ENCODE peak calls at places on chromosome 21, in six cellular contexts. I is mammary epithelial cell, T is sigmoid colon, N is PC-3, B is AG04450, Y is GM20000. W is an unnamed sample.

GRCh38 chr21:17580319-17580718 is 32.4 kb downstream of the BTG3 start:
- DNase-seq in I (no peak), T (no peak), N (no peak), B (no peak), Y (no peak), W (no peak)

GRCh38 chr21:41931041-41931451 is 22.8 kb downstream of the C2CD2 start:
- DNase-seq in I (peak), T (peak), N (no peak), B (no peak), Y (no peak), W (no peak)

GRCh38 chr21:41171210-41171609 is 3.2 kb downstream of the BACE2 start:
- DNase-seq in I (peak), T (peak), N (peak), B (no peak), Y (no peak), W (no peak)

GRCh38 chr21:34526618-34527290 is 14.7 kb upstream of the KCNE1 start:
- DNase-seq in I (peak), T (peak), N (peak), B (peak), Y (peak), W (no peak)

GRCh38 chr21:18478513-18478912 is 74.9 kb upstream of the TMPRSS15 start:
- DNase-seq in I (no peak), T (no peak), N (no peak), B (no peak), Y (no peak), W (no peak)

GRCh38 chr21:37496972-37497371 is 130.4 kb downstream of the DYRK1A start:
- DNase-seq in I (no peak), T (no peak), N (peak), B (no peak), Y (no peak), W (no peak)

GRCh38 chr21:41892726-41893125 is 13.6 kb upstream of the PRDM15 start:
- DNase-seq in I (no peak), T (peak), N (no peak), B (no peak), Y (no peak), W (no peak)

GRCh38 chr21:17527240-17527639 is 14.4 kb downstream of the CXADR start:
- DNase-seq in I (peak), T (no peak), N (peak), B (no peak), Y (no peak), W (no peak)

GRCh38 chr21:31599563-31599962 is 59.9 kb upstream of the SOD1 start:
- DNase-seq in I (no peak), T (no peak), N (no peak), B (no peak), Y (no peak), W (no peak)

GRCh38 chr21:31606081-31606874 is 53.2 kb upstream of the SOD1 start:
- DNase-seq in I (peak), T (no peak), N (peak), B (no peak), Y (no peak), W (no peak)

GRCh38 chr21:31607791-31608190 is 51.7 kb upstream of the SOD1 start:
- DNase-seq in I (no peak), T (no peak), N (no peak), B (no peak), Y (no peak), W (no peak)

GRCh38 chr21:31609081-31609480 is 50.4 kb upstream of the SOD1 start:
- DNase-seq in I (no peak), T (no peak), N (no peak), B (no peak), Y (no peak), W (no peak)

GRCh38 chr21:31604591-31605190 is 54.8 kb upstream of the SOD1 start:
- DNase-seq in I (peak), T (peak), N (peak), B (peak), Y (peak), W (peak)
- TF ChIP-seq CTCF in I (peak), T (peak), N (peak), B (peak), Y (peak), W (peak)

GRCh38 chr21:31730687-31731111 is 1.2 kb downstream of the SCAF4 start:
- DNase-seq in I (peak), T (no peak), N (peak), B (no peak), Y (no peak), W (no peak)
- TF ChIP-seq CTCF in I (no peak), T (no peak), N (no peak), B (no peak), Y (no peak), W (no peak)

DNA sequence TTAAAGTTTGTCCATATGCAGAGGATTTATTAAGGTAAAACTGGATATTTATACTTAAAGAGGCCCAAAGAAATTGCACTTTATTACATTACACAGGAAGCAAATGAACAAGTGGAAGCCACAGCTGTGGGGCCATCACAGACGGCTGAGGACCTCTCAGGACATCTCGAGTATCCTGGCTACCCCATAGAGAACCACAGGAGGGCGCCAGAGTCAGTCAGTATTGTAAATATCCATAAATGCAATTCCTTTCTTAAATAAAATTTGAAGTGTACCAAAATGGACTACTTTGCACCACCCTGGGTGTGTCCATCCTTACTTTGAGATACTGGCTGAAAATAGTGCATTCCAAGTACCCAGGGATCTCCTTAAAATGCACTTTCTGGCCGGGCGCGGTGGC is 257.2 kb downstream of the MRPL39 start:
- DNase-seq in I (no peak), T (no peak), N (peak), B (no peak), Y (peak), W (no peak)
- TF ChIP-seq CTCF in I (no peak), T (no peak), N (peak), B (peak), Y (peak), W (peak)

GRCh38 chr21:35933466-35933865 is 126.9 kb downstream of the SETD4 start:
- DNase-seq in I (peak), T (peak), N (peak), B (no peak), Y (no peak), W (no peak)
- TF ChIP-seq CTCF in I (peak), T (no peak), N (peak), B (peak), Y (no peak), W (peak)

DNA sequence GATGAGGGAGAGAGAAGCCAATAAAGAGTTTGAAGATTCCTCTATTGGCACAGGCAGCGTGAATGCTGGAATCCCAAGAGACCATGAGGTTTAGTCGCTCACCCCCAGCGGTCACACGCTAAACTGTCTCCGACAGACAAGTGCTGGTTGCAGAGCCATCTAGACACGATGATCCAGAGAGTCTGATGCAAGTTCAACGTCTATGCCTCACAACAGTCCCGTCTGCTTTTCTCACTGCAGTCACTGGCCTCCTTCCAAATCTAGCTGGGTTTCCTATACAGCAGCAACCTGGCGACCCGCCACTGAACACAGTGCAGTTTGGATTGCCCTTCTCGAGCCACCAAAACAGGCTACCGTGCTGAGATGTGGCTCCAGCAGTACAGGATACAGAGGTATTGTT is 98.6 kb upstream of the KRTAP19-8 start:
- DNase-seq in I (no peak), T (no peak), N (no peak), B (peak), Y (peak), W (no peak)
- TF ChIP-seq CTCF in I (no peak), T (no peak), N (no peak), B (no peak), Y (no peak), W (peak)

GRCh38 chr21:23858878-23859277 is 1748.4 kb downstream of the MRPL39 start:
- DNase-seq in I (no peak), T (no peak), N (no peak), B (no peak), Y (no peak), W (no peak)

DNA sequence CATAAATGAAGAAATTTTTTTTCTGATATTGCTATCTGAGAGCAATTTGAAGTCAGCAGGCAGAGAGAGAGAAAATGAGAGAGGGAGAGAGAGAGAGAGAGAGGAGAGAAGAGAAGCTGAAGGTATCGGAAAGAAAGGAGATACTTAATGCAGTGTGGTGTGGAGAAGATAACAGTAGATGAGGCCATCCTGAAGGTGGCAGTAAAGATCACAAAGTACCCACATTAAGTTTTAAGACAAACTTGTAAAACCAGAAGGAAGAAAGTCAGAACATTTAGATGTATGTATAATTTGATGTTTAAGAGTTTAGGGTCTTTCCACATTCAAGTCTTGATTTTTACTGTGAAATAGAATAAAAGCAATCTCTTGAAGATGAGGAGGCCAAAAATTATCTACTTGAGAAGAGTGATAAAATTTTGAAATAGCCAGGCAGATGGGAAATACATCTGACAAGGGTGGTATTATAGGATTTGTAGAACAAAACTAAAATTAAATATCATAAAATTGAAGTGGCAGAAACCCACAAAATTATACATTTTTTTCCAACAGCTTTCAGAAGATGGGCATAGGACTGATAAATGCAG is 1753.4 kb downstream of the MRPL39 start:
- DNase-seq in I (no peak), T (no peak), N (peak), B (peak), Y (peak), W (no peak)
- TF ChIP-seq CTCF in I (no peak), T (no peak), N (peak), B (peak), Y (no peak), W (peak)

DNA sequence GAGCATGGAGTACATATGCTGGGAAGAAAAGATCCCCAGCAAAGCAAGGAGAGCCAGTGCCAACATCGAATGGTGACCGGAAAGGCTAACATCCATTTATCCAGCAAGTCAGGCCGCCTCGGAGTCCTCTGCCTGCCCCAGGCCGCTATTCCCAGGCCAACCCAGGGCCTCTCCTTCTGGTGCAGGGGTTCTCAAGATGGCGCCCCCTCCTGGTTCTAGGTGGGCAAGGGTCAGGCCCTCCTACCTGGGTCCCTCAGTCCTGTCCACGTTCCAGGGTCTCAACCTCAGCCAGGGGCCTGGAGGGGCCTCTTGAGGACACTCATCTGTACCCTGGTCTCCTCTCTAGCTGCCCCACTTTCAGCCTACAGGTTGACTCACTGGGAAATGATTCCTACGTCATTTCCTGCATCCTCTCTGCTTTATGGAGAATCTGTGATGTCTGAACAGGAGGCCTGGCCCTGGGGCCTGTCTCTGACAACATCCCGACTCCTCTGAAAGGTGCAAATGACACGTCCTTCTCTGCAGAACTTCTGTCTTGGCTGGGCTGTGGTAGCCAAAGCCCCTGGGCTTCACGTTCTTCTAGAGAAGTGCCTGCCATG is 145.3 kb downstream of the PSMG1 start:
- DNase-seq in I (no peak), T (peak), N (no peak), B (no peak), Y (no peak), W (no peak)
- TF ChIP-seq CTCF in I (no peak), T (no peak), N (peak), B (peak), Y (no peak), W (peak)

GRCh38 chr21:16022121-16022520 is 292.3 kb downstream of the USP25 start:
- DNase-seq in I (no peak), T (no peak), N (no peak), B (no peak), Y (no peak), W (no peak)
- TF ChIP-seq CTCF in I (no peak), T (no peak), N (no peak), B (no peak), Y (no peak), W (no peak)

GRCh38 chr21:38948377-38948776 is 142.6 kb downstream of the ETS2 start:
- DNase-seq in I (peak), T (no peak), N (no peak), B (no peak), Y (no peak), W (no peak)

GRCh38 chr21:38945536-38946245 is 140.0 kb downstream of the ETS2 start:
- DNase-seq in I (no peak), T (no peak), N (no peak), B (no peak), Y (no peak), W (no peak)

GRCh38 chr21:38948981-38949380 is 143.3 kb downstream of the ETS2 start:
- DNase-seq in I (no peak), T (no peak), N (no peak), B (no peak), Y (no peak), W (no peak)

GRCh38 chr21:38942617-38943245 is 137.0 kb downstream of the ETS2 start:
- DNase-seq in I (no peak), T (no peak), N (no peak), B (no peak), Y (no peak), W (no peak)

DNA sequence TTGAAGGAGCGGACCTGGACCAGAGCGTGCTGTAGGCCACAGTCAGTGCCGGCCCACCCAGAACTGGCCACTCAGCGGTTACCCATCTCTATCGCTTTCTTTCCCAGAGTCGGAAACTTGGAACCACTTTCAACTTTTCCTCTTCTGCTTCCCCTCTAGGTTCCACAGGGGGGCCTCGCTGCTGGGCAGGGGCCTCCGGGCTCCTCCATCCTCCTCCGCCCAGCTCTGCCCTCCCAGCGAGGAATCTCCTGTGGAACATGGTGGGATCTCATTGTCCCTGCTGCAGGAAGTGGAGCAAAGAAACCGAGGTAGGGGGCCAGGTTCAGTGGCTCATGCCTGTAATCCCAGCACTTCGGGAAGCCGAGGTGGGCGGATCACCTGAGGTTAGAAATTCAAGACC is 139.2 kb downstream of the ETS2 start:
- DNase-seq in I (no peak), T (no peak), N (no peak), B (no peak), Y (no peak), W (no peak)
- TF ChIP-seq CTCF in I (no peak), T (no peak), N (no peak), B (peak), Y (no peak), W (no peak)

DNA sequence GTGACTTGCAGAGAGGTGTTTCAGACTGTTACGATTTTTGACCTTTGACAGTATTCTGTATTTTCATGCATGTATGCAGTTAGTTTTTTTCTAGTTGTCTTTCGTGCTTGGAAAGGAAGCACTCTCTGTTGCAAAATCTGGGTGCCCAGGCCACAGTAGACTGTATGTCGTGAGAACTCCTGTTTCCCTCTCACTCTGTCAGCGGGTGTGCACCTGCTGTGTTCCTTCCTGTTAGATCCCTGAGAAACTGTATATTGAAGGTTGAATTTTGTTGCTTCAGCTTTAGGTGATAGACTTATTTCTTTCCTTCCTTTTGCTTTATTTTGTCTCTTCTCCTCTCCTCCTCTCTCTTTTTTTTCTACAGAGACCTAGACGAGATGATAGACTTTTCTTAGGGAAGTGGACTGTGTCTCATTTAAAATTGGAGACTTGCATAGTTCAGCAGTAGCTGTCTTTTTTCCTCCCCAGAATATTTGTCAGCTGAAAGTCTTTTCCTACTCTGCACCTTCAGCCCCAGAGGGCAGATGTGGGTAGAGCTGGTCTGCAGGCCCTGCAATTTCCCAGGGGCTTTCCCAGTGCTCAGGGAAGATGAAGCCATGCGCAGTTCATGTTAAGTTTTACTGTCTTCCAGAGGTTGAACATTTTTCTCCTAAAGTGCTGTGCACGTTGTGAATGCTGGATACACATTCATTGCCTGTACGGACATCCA is 1.4 kb downstream of the TRAPPC10 start:
- DNase-seq in I (peak), T (no peak), N (peak), B (no peak), Y (peak), W (no peak)
- TF ChIP-seq CTCF in I (no peak), T (no peak), N (no peak), B (no peak), Y (no peak), W (no peak)